ENCODE peak calls at places on chromosomes 11 and 22, in six cellular contexts. G, V, M, N, J and L are unnamed samples.

GRCh38 chr11:3956038-3956437 is 100.6 kb downstream of the STIM1 start:
- DNase-seq in G (no peak), V (no peak), M (no peak), N (no peak), J (no peak), L (no peak)

GRCh38 chr22:49712195-49712791 is 115.4 kb downstream of the BRD1 start:
- DNase-seq in G (no peak), V (no peak), M (peak), N (no peak), J (no peak), L (no peak)

GRCh38 chr11:86688398-86689179 is 16.2 kb upstream of the ME3 start:
- DNase-seq in G (no peak), V (peak), M (no peak), N (peak), J (no peak), L (peak)

GRCh38 chr22:29871684-29872083 is 11.3 kb upstream of the MTMR3 start:
- DNase-seq in G (peak), V (no peak), M (no peak), N (no peak), J (no peak), L (no peak)

GRCh38 chr11:107821199-107821926 is 37.2 kb downstream of the SLC35F2 start:
- DNase-seq in G (no peak), V (peak), M (no peak), N (no peak), J (no peak), L (no peak)

GRCh38 chr11:109521571-109522086 is 99.6 kb downstream of the C11orf87 start:
- DNase-seq in G (no peak), V (no peak), M (no peak), N (no peak), J (no peak), L (no peak)

GRCh38 chr11:12433571-12434061 is 56.2 kb downstream of the PARVA start:
- DNase-seq in G (no peak), V (peak), M (no peak), N (peak), J (no peak), L (no peak)

GRCh38 chr11:35142481-35143207 is 3.7 kb downstream of the CD44 start:
- DNase-seq in G (no peak), V (peak), M (no peak), N (peak), J (no peak), L (no peak)

GRCh38 chr11:36151933-36152580 is 137.2 kb downstream of the COMMD9 start:
- DNase-seq in G (no peak), V (no peak), M (no peak), N (no peak), J (no peak), L (no peak)

GRCh38 chr11:34318111-34319037 is 39.4 kb downstream of the ABTB2 start:
- DNase-seq in G (no peak), V (peak), M (no peak), N (no peak), J (no peak), L (peak)

GRCh38 chr11:103257360-103257759 is 148.1 kb downstream of the DYNC2H1 start:
- DNase-seq in G (no peak), V (peak), M (no peak), N (peak), J (peak), L (no peak)

GRCh38 chr11:67278135-67278938 is 10.8 kb upstream of the ANKRD13D start:
- DNase-seq in G (peak), V (no peak), M (peak), N (no peak), J (no peak), L (no peak)
- H3K4me3 ChIP-seq in G (peak), V (no peak), M (peak), N (no peak), J (no peak), L (no peak)

DNA sequence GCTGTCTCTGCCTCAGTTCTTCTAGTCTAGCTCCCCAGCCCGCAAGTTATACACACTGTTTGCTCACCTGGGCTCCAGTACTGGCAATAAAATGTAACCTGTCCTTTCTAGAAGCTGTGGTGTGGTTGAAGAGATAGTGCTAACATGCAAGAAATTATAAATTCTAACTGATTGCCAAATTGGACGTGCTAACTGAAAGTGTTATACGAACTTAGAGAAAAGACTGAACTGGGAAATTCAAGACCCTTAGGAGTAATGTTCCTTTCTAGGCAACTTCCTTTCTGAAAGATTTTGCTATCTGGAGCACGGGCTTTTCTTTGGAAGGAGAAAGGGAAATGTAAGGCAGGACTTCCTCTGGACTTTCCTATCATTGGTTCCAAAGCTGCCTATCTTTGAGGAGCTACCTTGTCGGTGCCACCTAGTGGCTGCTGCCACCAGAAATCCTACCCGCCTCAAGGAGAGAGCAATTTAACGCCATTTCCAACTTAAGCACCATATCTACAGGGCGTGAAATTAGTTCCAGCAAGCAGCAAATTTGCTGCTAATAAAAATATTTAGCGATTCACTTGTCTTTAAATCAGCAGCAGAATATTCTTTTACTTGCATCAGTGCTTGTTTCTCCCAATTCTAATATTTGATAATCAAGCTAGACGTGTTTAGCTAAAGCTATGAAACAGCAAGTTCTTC is 12.7 kb upstream of the TMEM218 start:
- DNase-seq in G (peak), V (peak), M (peak), N (peak), J (peak), L (no peak)
- TF ChIP-seq CTCF in G (peak), V (peak), M (peak), N (peak), J (peak), L (peak)

GRCh38 chr11:1307998-1308744 is 1.3 kb downstream of the TOLLIP start:
- DNase-seq in G (no peak), V (peak), M (peak), N (no peak), J (no peak), L (no peak)
- H3K4me3 ChIP-seq in G (peak), V (peak), M (peak), N (peak), J (peak), L (peak)

DNA sequence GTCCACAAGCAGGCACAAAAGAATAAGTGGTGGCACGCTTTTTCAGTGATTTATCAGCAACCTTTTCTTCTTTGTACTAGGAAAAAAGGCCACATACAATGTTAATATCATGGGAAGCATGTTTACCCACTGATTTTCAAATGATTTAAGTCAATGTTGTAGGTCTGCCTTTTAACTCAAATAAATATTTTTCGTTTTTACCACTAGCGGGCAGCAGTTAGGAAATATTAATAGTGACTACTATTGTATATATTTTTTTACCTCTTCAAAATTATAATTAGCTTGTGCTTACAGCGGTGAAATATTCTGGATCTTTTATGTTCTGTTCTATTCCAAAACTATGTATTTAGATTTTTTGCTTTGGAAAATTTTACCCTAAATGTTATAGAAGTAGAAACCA is 6.4 kb upstream of the SLC17A6 start:
- DNase-seq in G (no peak), V (no peak), M (no peak), N (no peak), J (no peak), L (no peak)
- TF ChIP-seq CTCF in G (no peak), V (no peak), M (no peak), N (no peak), J (no peak), L (no peak)

GRCh38 chr22:42444060-42444904 is 12.1 kb upstream of the NFAM1 start:
- DNase-seq in G (peak), V (peak), M (peak), N (peak), J (peak), L (no peak)

GRCh38 chr22:42446151-42446550 is 13.9 kb upstream of the NFAM1 start:
- DNase-seq in G (no peak), V (no peak), M (no peak), N (no peak), J (no peak), L (no peak)

GRCh38 chr22:42442746-42443145 is 10.5 kb upstream of the NFAM1 start:
- DNase-seq in G (no peak), V (no peak), M (no peak), N (no peak), J (no peak), L (no peak)

GRCh38 chr22:42440728-42441127 is 8.5 kb upstream of the NFAM1 start:
- DNase-seq in G (no peak), V (no peak), M (no peak), N (no peak), J (no peak), L (no peak)

DNA sequence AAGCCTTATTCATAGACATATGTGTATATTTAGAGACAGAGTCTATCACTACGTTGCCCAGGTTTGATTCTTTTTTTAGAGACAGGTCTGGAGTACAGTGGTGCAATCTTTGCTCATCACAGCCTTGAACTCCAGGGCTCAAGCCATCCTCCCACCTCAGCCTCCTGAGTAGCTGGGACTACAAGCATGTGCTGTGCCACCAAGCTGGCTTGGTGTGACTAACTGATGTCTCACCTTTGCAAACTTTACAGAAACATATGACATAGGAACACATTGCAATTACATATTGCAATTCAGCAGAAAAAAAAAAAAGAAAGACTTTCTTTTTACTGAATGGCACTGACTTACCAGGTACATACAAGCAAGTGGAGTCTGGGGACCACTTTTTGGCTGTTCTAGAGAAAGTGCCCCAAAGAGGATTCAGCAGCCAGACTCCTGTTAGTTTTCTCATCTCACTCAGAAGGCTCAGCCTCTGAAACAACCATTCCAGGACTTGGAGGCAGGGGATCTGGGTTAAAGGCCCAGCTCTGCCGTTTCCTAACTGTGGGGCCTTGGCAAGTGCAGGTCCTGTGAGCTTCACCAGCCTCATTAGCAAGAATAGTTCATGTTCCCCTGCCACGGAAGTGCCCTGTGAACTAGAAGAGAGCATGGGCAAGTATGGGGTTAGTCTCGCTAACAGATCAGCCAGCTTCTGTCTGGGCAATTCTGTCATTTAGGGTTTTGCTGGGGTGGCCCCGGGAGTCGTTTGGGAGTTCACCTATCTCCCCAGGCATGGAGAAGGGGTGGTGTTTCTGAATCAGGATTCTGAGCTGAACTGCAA is 11.2 kb upstream of the NFAM1 start:
- DNase-seq in G (no peak), V (no peak), M (no peak), N (no peak), J (no peak), L (no peak)
- H3K4me3 ChIP-seq in G (peak), V (no peak), M (peak), N (peak), J (peak), L (peak)

GRCh38 chr11:118353084-118353710 is 6.2 kb upstream of the UBE4A start:
- DNase-seq in G (no peak), V (peak), M (no peak), N (no peak), J (no peak), L (no peak)
- TF ChIP-seq CTCF in G (peak), V (peak), M (peak), N (peak), J (peak), L (peak)

GRCh38 chr11:88178211-88178610 is 3.0 kb upstream of the RAB38 start:
- DNase-seq in G (no peak), V (peak), M (no peak), N (peak), J (no peak), L (no peak)

GRCh38 chr11:88175707-88176066 is 444 bp upstream of the RAB38 start:
- DNase-seq in G (no peak), V (peak), M (no peak), N (no peak), J (no peak), L (peak)

GRCh38 chr11:88174627-88175003 is 628 bp downstream of the RAB38 start:
- DNase-seq in G (peak), V (peak), M (peak), N (peak), J (peak), L (peak)

GRCh38 chr11:88171982-88172381 is 3.3 kb downstream of the RAB38 start:
- DNase-seq in G (no peak), V (no peak), M (no peak), N (no peak), J (no peak), L (no peak)

DNA sequence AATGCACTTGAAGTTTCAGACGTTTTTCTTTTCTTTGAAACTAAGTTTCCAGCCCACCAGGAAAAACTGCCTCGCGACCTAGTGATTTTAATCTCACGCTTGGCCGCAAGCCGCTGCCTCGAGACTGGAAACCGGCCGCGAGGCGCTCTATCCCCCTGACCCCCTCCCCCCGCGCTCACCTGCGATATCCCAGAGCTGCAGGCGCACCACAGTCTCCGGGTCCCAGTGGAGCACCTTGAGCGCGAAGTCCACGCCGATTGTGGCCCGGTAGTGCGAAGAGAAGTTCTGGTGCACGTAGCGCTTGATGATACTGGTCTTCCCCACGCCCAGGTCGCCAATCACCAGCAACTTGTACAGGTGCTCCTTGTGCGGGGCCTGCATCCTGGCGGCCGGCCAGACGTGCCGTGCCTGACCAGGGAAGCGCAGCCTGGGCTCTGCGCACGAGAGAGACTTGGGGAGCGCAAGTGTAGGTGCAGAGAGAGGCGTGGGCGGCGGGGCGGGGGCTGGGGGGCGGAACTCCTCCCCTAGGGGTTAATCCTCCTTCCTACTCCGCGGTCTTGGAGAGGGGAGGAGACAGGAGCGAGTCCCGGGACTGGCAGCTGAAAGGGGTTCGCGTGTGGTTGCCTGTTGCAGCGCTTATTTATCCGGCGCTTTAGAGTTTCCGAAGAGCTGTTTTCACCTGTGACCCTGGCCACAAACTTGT is at the start of gene RAB38:
- DNase-seq in G (peak), V (peak), M (peak), N (peak), J (peak), L (no peak)
- H3K4me3 ChIP-seq in G (peak), V (peak), M (peak), N (peak), J (peak), L (peak)

GRCh38 chr22:32413715-32414114 is 1.7 kb upstream of the RTCB start:
- DNase-seq in G (no peak), V (peak), M (no peak), N (peak), J (peak), L (no peak)

GRCh38 chr22:32411388-32411787 is 659 bp downstream of the RTCB start:
- DNase-seq in G (no peak), V (peak), M (no peak), N (peak), J (no peak), L (peak)

GRCh38 chr22:32410459-32410858 is 1.6 kb downstream of the RTCB start:
- DNase-seq in G (no peak), V (no peak), M (no peak), N (no peak), J (no peak), L (no peak)

GRCh38 chr22:32409977-32410376 is 2.1 kb downstream of the RTCB start:
- DNase-seq in G (no peak), V (no peak), M (no peak), N (no peak), J (no peak), L (no peak)

GRCh38 chr22:32411829-32412592 is at the start of gene RTCB:
- DNase-seq in G (peak), V (peak), M (peak), N (peak), J (peak), L (peak)
- TF ChIP-seq CTCF in G (no peak), V (no peak), M (no peak), N (no peak), J (no peak), L (no peak)